ENCODE peak calls at places on chromosomes 12 and 14, in six cellular contexts. R, L, X, S, K and P are unnamed samples. For H3K36me3, the result is how much of the 10 kb centered on the place peaks cover.

GRCh38 chr14:22383515-22384166 is 205.4 kb downstream of the DAD1 start:
- DNase-seq in R (no peak), L (peak), X (no peak), S (no peak), K (no peak), P (no peak)

GRCh38 chr14:61965030-61965745 is 203.0 kb downstream of the SNAPC1 start:
- DNase-seq in R (no peak), L (no peak), X (no peak), S (peak), K (no peak), P (peak)

GRCh38 chr12:132872975-132873421 is 14.4 kb downstream of the CHFR start:
- DNase-seq in R (no peak), L (peak), X (no peak), S (no peak), K (no peak), P (no peak)

GRCh38 chr12:131261906-131262305 is 308.2 kb downstream of the ADGRD1 start:
- DNase-seq in R (no peak), L (no peak), X (no peak), S (no peak), K (no peak), P (no peak)

GRCh38 chr12:121803861-121804416 is at the start of gene SETD1B:
- DNase-seq in R (peak), L (peak), X (no peak), S (peak), K (peak), P (no peak)

GRCh38 chr14:53310412-53310811 is 157.3 kb upstream of the DDHD1 start:
- DNase-seq in R (no peak), L (no peak), X (no peak), S (no peak), K (no peak), P (no peak)

GRCh38 chr14:61662437-61663311 is 32.6 kb upstream of the HIF1A start:
- DNase-seq in R (no peak), L (peak), X (no peak), S (peak), K (no peak), P (no peak)

GRCh38 chr14:53180272-53181221 is 27.4 kb upstream of the DDHD1 start:
- DNase-seq in R (no peak), L (no peak), X (no peak), S (no peak), K (no peak), P (no peak)

GRCh38 chr12:126384029-126384564 is 1318.9 kb downstream of the AACS start:
- DNase-seq in R (no peak), L (no peak), X (no peak), S (peak), K (no peak), P (no peak)

GRCh38 chr14:99636487-99636886 is 8.4 kb upstream of the HHIPL1 start:
- DNase-seq in R (no peak), L (no peak), X (no peak), S (no peak), K (no peak), P (no peak)

GRCh38 chr14:64937821-64938193 is 4.7 kb downstream of the GPX2 start:
- DNase-seq in R (no peak), L (no peak), X (no peak), S (no peak), K (no peak), P (no peak)

GRCh38 chr12:123264642-123265041 is 7.0 kb downstream of the CDK2AP1 start:
- DNase-seq in R (no peak), L (no peak), X (no peak), S (no peak), K (no peak), P (no peak)

GRCh38 chr14:75934998-75935628 is 46.7 kb downstream of the TGFB3 start:
- DNase-seq in R (no peak), L (no peak), X (no peak), S (no peak), K (no peak), P (no peak)

GRCh38 chr14:67999693-68000384 is 180.3 kb downstream of the RAD51B start:
- DNase-seq in R (no peak), L (no peak), X (no peak), S (peak), K (no peak), P (peak)

GRCh38 chr14:100048786-100049185 is 16.4 kb upstream of the EVL start:
- DNase-seq in R (no peak), L (no peak), X (no peak), S (peak), K (no peak), P (no peak)

GRCh38 chr14:104545151-104545931 is 34.2 kb upstream of the C14orf180 start:
- DNase-seq in R (no peak), L (no peak), X (no peak), S (no peak), K (no peak), P (no peak)

GRCh38 chr12:120713861-120714482 is 3.7 kb downstream of the UNC119B start:
- DNase-seq in R (peak), L (peak), X (peak), S (peak), K (no peak), P (no peak)

GRCh38 chr12:47757840-47758583 is 668 bp downstream of the RAPGEF3 start:
- DNase-seq in R (peak), L (no peak), X (no peak), S (no peak), K (no peak), P (no peak)

GRCh38 chr12:6097384-6097783 is 27.1 kb downstream of the VWF start:
- DNase-seq in R (no peak), L (peak), X (no peak), S (peak), K (no peak), P (no peak)

GRCh38 chr12:93778306-93778705 is 101.1 kb downstream of the CRADD start:
- DNase-seq in R (peak), L (no peak), X (peak), S (peak), K (peak), P (peak)

GRCh38 chr14:95065411-95065810 is 91.9 kb downstream of the DICER1 start:
- DNase-seq in R (no peak), L (peak), X (no peak), S (no peak), K (no peak), P (no peak)

GRCh38 chr14:54447231-54447692 is 6.1 kb upstream of the CNIH1 start:
- DNase-seq in R (no peak), L (peak), X (no peak), S (no peak), K (no peak), P (no peak)

GRCh38 chr14:54267172-54267571 is 129.6 kb upstream of the CDKN3 start:
- DNase-seq in R (no peak), L (no peak), X (no peak), S (no peak), K (no peak), P (no peak)

GRCh38 chr14:50407089-50407813 is 10.6 kb upstream of the CDKL1 start:
- DNase-seq in R (no peak), L (no peak), X (no peak), S (peak), K (no peak), P (no peak)

GRCh38 chr14:52043690-52044089 is 25.2 kb downstream of the NID2 start:
- DNase-seq in R (no peak), L (peak), X (no peak), S (no peak), K (no peak), P (no peak)

GRCh38 chr12:71158361-71158882 is 623 bp upstream of the TSPAN8 start:
- DNase-seq in R (no peak), L (no peak), X (no peak), S (peak), K (no peak), P (no peak)

GRCh38 chr12:127278351-127278750 is 988.6 kb upstream of the TMEM132C start:
- DNase-seq in R (no peak), L (no peak), X (no peak), S (no peak), K (no peak), P (no peak)

GRCh38 chr12:41619705-41620104 is 431.6 kb downstream of the PDZRN4 start:
- DNase-seq in R (no peak), L (no peak), X (no peak), S (no peak), K (no peak), P (no peak)

GRCh38 chr14:55180434-55180833 is 11.0 kb downstream of the DLGAP5 start:
- DNase-seq in R (no peak), L (no peak), X (no peak), S (peak), K (no peak), P (no peak)

GRCh38 chr14:101707285-101707842 is 54.1 kb upstream of the PPP2R5C start:
- DNase-seq in R (peak), L (peak), X (no peak), S (peak), K (no peak), P (no peak)

GRCh38 chr12:28936221-28936620 is 212.9 kb upstream of the FAR2 start:
- DNase-seq in R (no peak), L (no peak), X (no peak), S (no peak), K (no peak), P (no peak)

GRCh38 chr12:118103231-118103600 is 595 bp downstream of the VSIG10 start:
- DNase-seq in R (peak), L (no peak), X (no peak), S (peak), K (no peak), P (no peak)

GRCh38 chr12:77099799-77100198 is 34.4 kb upstream of the E2F7 start:
- DNase-seq in R (no peak), L (no peak), X (no peak), S (no peak), K (no peak), P (no peak)

GRCh38 chr14:21675566-21675965 is 1.9 kb upstream of the OR4E1 start:
- DNase-seq in R (no peak), L (no peak), X (no peak), S (no peak), K (no peak), P (no peak)

GRCh38 chr12:15520844-15521243 is 198.5 kb downstream of the PTPRO start:
- DNase-seq in R (no peak), L (no peak), X (no peak), S (no peak), K (no peak), P (no peak)

GRCh38 chr14:49768301-49769121 is 558 bp downstream of the KLHDC2 start:
- DNase-seq in R (peak), L (peak), X (peak), S (peak), K (peak), P (no peak)

GRCh38 chr12:51864701-51865469 is 16.4 kb upstream of the FIGNL2 start:
- DNase-seq in R (no peak), L (no peak), X (no peak), S (no peak), K (no peak), P (no peak)

GRCh38 chr12:98754095-98754494 is 109.0 kb downstream of the APAF1 start:
- DNase-seq in R (no peak), L (no peak), X (no peak), S (peak), K (no peak), P (peak)

GRCh38 chr14:71380271-71380670 is 473.0 kb downstream of the PCNX1 start:
- DNase-seq in R (no peak), L (no peak), X (no peak), S (peak), K (no peak), P (peak)

GRCh38 chr14:87805315-87805723 is 187.7 kb downstream of the GALC start:
- DNase-seq in R (no peak), L (no peak), X (no peak), S (peak), K (peak), P (no peak)

DNA sequence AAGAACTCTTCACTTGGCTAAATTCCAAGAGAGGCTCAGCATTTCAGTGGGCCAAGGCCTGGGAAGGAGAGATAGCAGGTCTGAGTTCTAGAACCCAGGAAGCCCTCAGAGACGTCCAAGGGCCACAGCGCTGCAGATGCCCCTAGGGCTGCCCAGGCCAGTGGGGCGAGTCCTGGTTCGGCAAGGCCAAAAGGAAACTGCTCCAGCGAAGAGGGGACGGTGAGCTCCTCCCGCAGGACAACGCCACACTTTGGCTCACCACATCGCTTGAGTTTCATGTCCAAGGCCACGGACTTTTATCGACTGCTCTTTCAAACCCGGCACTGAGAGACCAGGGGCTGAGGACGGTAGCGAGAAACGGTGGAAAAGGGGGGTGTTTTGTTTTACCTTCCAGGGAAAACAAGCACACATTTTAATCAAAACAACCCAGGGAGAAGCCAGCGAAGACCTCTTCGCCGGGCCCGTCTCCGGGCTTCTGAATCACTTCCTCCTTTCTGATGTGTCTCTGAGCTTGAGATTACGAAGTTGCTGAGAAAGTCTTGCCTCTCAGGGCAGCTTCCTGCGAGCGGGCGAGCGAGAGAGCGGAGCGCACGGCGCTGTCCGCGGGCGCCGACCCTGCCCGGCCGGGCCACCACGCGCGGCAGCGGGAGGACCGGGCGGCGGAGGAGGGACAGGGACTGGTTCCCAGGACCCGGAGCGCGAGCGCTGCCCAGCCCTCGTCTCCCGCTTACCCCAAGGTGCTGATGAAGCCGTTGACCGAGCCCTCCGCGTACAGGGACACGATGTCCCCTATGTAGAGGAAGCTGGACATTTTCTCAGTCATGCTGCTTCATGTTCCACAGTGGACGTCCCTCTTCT is 806 bp downstream of the ITPR2 start:
- DNase-seq in R (peak), L (peak), X (peak), S (peak), K (peak), P (no peak)
- TF ChIP-seq CTCF in R (no peak), L (no peak), X (no peak), S (no peak), K (no peak), P (no peak)

GRCh38 chr12:108623577-108623976 is 10.1 kb downstream of the SELPLG start:
- DNase-seq in R (no peak), L (no peak), X (no peak), S (no peak), K (no peak), P (no peak)

GRCh38 chr12:108622425-108622824 is 11.3 kb downstream of the SELPLG start:
- DNase-seq in R (no peak), L (no peak), X (no peak), S (no peak), K (no peak), P (no peak)

GRCh38 chr12:108621161-108621560 is 12.5 kb downstream of the SELPLG start:
- DNase-seq in R (no peak), L (no peak), X (no peak), S (no peak), K (no peak), P (no peak)

GRCh38 chr12:108620236-108620879 is 13.3 kb downstream of the SELPLG start:
- DNase-seq in R (no peak), L (no peak), X (no peak), S (no peak), K (no peak), P (no peak)

DNA sequence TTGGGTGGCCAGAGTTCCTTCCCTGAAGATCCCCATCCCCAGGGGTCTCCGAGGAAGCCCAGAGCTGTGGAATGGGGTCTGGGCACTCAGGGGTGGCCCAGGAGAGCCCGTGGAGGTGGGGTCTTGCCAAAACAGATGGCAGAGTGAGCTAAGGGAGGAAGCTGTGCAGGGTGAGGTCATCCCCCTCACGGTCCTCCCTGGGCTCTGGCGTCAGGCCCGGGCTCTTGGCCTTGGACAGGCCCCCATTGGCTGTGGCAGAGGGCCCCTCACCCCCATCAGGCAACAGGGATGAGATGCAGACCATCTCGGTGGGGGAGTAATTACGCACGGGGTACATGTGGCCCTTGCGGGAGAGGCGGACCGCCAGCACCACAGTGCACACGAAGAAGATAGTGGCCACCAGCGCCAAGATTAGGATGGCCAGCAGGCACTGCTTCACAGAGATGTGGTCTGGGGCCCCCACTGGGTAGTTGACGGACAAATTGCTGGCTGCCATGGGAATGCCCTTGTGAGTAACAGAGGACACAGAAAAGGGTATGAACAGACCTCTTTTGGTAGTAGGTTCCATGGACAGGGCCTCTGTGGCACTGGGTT is 10.7 kb downstream of the SELPLG start:
- DNase-seq in R (no peak), L (no peak), X (no peak), S (no peak), K (no peak), P (no peak)
- H3K36me3 ChIP-seq in R (under half), L (under half), X (under half), S (under half), K (under half), P (under half)

GRCh38 chr12:102959391-102959790 is 1.9 kb downstream of the ASCL1 start:
- DNase-seq in R (no peak), L (no peak), X (no peak), S (no peak), K (no peak), P (no peak)

GRCh38 chr12:102958830-102959176 is 1.3 kb downstream of the ASCL1 start:
- DNase-seq in R (no peak), L (no peak), X (no peak), S (no peak), K (no peak), P (no peak)

GRCh38 chr12:102957339-102958050 is at the start of gene ASCL1:
- DNase-seq in R (peak), L (no peak), X (no peak), S (peak), K (no peak), P (no peak)

GRCh38 chr12:102956738-102957338 is 636 bp upstream of the ASCL1 start:
- DNase-seq in R (no peak), L (no peak), X (no peak), S (no peak), K (no peak), P (no peak)

GRCh38 chr12:102958073-102958829 is 777 bp downstream of the ASCL1 start:
- DNase-seq in R (peak), L (no peak), X (no peak), S (peak), K (no peak), P (no peak)
- H3K4me3 ChIP-seq in R (peak), L (peak), X (peak), S (peak), K (peak), P (peak)

DNA sequence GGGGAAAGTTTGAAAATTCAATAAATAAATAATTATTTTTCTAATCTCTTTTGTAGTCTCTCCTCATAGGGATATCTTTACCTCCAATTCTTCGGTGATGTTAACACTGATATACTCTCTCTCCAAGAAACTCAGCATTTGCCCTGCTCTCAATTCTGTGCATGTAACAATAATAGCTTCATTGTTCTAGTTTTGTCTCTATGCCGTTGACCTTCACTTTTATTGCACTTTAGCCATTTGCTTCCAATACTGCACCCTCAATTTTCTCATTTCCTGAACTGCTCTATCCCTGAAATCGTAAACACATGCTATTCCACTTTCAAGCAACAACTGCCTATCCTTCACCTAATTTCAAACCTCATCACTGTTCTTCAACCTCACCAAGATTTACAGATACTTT is 645.0 kb downstream of the C12orf50 start:
- DNase-seq in R (no peak), L (no peak), X (no peak), S (no peak), K (no peak), P (no peak)
- TF ChIP-seq CTCF in R (no peak), L (no peak), X (no peak), S (no peak), K (no peak), P (no peak)

GRCh38 chr14:91316761-91317160 is 72.3 kb upstream of the GPR68 start:
- DNase-seq in R (no peak), L (no peak), X (no peak), S (no peak), K (no peak), P (no peak)
- H3K36me3 ChIP-seq in R (under half), L (half or more), X (under half), S (under half), K (under half), P (under half)

GRCh38 chr14:73784988-73785313 is 66.7 kb upstream of the PTGR2 start:
- DNase-seq in R (no peak), L (no peak), X (no peak), S (no peak), K (no peak), P (no peak)

GRCh38 chr14:73785834-73786631 is 65.6 kb upstream of the PTGR2 start:
- DNase-seq in R (peak), L (peak), X (peak), S (peak), K (peak), P (peak)

GRCh38 chr14:73786632-73786941 is 65.0 kb upstream of the PTGR2 start:
- DNase-seq in R (no peak), L (no peak), X (no peak), S (no peak), K (peak), P (no peak)

GRCh38 chr14:73784065-73784987 is 67.3 kb upstream of the PTGR2 start:
- DNase-seq in R (no peak), L (no peak), X (no peak), S (peak), K (no peak), P (no peak)

DNA sequence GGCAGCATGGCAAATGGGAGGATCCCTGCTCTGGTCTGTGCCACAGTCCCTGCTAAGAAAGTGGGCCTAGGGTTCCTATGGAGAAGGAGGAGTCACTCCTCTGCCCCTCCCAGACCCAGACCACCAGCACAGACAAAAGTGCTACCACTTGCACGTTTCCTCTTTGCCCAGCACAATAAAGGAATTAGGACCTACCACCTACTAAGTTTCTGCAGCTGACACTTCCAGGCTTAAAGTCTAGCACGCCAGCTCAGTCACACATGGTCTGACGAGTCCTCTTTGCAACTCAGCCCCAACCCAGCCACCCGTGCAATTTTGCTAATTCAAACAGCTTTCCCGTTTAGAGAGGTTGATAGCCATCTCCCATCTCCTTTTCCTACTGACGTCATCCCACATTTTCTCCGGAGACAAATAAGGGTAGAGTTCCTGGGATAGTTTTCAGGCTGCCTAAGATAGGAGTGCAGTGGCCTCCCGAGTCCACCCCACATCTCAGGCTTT is 66.2 kb upstream of the PTGR2 start:
- DNase-seq in R (no peak), L (peak), X (no peak), S (peak), K (no peak), P (peak)
- H3K4me3 ChIP-seq in R (peak), L (peak), X (peak), S (peak), K (peak), P (peak)